ENCODE peak calls at places on chromosomes 5 and 9, in four cellular contexts. One of them, this sample, is unnamed.

GRCh38 chr5:94153736-94154450 is 412.5 kb upstream of the POU5F2 start:
- DNase-seq in CD8-positive, alpha-beta memory T cell: no peak
- DNase-seq in naive thymus-derived CD4-positive, alpha-beta T cell: no peak
- DNase-seq in neuronal stem cell: no peak
- DNase-seq in this sample: no peak

GRCh38 chr5:74409166-74409706 is 231.3 kb downstream of the ENC1 start:
- DNase-seq in CD8-positive, alpha-beta memory T cell: no peak
- DNase-seq in naive thymus-derived CD4-positive, alpha-beta T cell: no peak
- DNase-seq in neuronal stem cell: no peak
- DNase-seq in this sample: no peak

GRCh38 chr5:62450259-62450658 is 37.7 kb downstream of the IPO11 start:
- DNase-seq in naive thymus-derived CD4-positive, alpha-beta T cell: no peak
- DNase-seq in neuronal stem cell: no peak
- DNase-seq in CD8-positive, alpha-beta memory T cell: no peak
- DNase-seq in this sample: no peak

GRCh38 chr5:113447651-113448050 is 12.9 kb upstream of the TSSK1B start:
- DNase-seq in neuronal stem cell: peak
- DNase-seq in CD8-positive, alpha-beta memory T cell: no peak
- DNase-seq in naive thymus-derived CD4-positive, alpha-beta T cell: no peak
- DNase-seq in this sample: no peak

GRCh38 chr9:4174781-4175180 is 125.1 kb downstream of the GLIS3 start:
- DNase-seq in naive thymus-derived CD4-positive, alpha-beta T cell: no peak
- DNase-seq in neuronal stem cell: no peak
- DNase-seq in CD8-positive, alpha-beta memory T cell: no peak
- DNase-seq in this sample: no peak

GRCh38 chr9:106859957-106860715 is 2.8 kb upstream of the ZNF462 start:
- DNase-seq in neuronal stem cell: peak
- DNase-seq in CD8-positive, alpha-beta memory T cell: no peak
- DNase-seq in naive thymus-derived CD4-positive, alpha-beta T cell: no peak
- DNase-seq in this sample: peak

GRCh38 chr9:86275962-86276361 is 6.4 kb downstream of the ISCA1 start:
- DNase-seq in neuronal stem cell: no peak
- DNase-seq in CD8-positive, alpha-beta memory T cell: no peak
- DNase-seq in naive thymus-derived CD4-positive, alpha-beta T cell: no peak
- DNase-seq in this sample: no peak

GRCh38 chr9:11159318-11159862 is 546.6 kb upstream of the PTPRD start:
- DNase-seq in CD8-positive, alpha-beta memory T cell: no peak
- DNase-seq in neuronal stem cell: no peak
- DNase-seq in naive thymus-derived CD4-positive, alpha-beta T cell: no peak
- DNase-seq in this sample: no peak

GRCh38 chr9:93576296-93577044 is at the start of gene PHF2:
- DNase-seq in naive thymus-derived CD4-positive, alpha-beta T cell: peak
- DNase-seq in neuronal stem cell: no peak
- DNase-seq in CD8-positive, alpha-beta memory T cell: peak
- DNase-seq in this sample: no peak

GRCh38 chr9:88481933-88482332 is 53.0 kb upstream of the NXNL2 start:
- DNase-seq in CD8-positive, alpha-beta memory T cell: no peak
- DNase-seq in neuronal stem cell: no peak
- DNase-seq in naive thymus-derived CD4-positive, alpha-beta T cell: no peak
- DNase-seq in this sample: no peak

GRCh38 chr9:135468866-135469521 is 10.6 kb upstream of the PPP1R26 start:
- DNase-seq in neuronal stem cell: no peak
- DNase-seq in CD8-positive, alpha-beta memory T cell: no peak
- DNase-seq in naive thymus-derived CD4-positive, alpha-beta T cell: no peak
- DNase-seq in this sample: no peak

DNA sequence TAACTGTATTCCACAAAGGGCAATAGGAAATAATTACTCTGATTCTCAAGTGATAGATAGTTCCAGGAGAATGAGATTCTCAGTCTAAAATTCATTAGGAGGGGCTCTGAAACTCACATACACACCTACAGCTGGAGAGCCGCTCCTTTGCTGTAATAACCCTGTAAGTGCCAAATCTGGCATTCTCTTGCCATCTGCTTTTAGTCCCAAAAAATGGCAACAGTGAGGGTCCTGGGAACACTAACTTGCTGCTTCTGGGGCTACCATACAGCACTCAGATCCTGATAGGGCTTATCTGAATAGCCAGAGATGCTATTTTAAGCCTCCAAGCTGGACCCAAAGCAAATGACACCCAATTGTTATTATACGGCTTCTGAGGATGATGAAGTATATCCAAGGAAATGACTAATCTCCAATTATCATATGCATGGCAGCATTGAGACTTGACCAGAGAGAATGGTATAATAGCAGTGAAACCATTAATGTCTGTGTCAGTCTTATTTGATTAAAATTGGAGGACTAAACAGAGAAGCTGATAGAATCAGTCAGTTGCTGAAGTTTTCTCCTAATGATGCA is 200.6 kb downstream of the EFNA5 start:
- DNase-seq in CD8-positive, alpha-beta memory T cell: no peak
- DNase-seq in neuronal stem cell: no peak
- DNase-seq in naive thymus-derived CD4-positive, alpha-beta T cell: no peak
- DNase-seq in this sample: no peak
- H3K27ac ChIP-seq in CD8-positive, alpha-beta memory T cell: no peak
- H3K27ac ChIP-seq in neuronal stem cell: no peak
- H3K27ac ChIP-seq in naive thymus-derived CD4-positive, alpha-beta T cell: no peak
- H3K27ac ChIP-seq in this sample: no peak

GRCh38 chr5:9468070-9468388 is 77.8 kb downstream of the SEMA5A start:
- DNase-seq in naive thymus-derived CD4-positive, alpha-beta T cell: no peak
- DNase-seq in CD8-positive, alpha-beta memory T cell: no peak
- DNase-seq in neuronal stem cell: no peak
- DNase-seq in this sample: no peak
- H3K27ac ChIP-seq in naive thymus-derived CD4-positive, alpha-beta T cell: no peak
- H3K27ac ChIP-seq in CD8-positive, alpha-beta memory T cell: no peak
- H3K27ac ChIP-seq in neuronal stem cell: no peak
- H3K27ac ChIP-seq in this sample: no peak

DNA sequence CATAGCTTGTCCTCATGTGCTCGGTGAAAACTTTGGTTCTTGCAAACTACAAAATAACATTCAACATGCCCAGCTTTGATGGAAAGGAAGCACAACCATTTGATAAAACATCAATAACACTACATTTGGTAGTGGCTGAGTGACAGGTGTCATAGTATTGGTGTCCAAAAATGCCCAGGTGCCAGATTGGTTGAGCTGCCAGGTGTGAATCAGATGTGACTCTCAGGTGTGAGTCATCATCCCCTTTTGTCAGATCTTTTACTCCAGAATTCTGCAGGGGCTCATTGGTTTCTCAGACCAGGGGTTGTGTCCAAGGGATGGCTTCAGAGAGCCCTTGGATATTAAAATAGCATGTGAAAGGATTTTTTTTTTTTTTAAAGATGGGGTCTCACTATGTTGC is 22.5 kb upstream of the POMT1 start:
- DNase-seq in naive thymus-derived CD4-positive, alpha-beta T cell: no peak
- DNase-seq in CD8-positive, alpha-beta memory T cell: no peak
- DNase-seq in neuronal stem cell: no peak
- DNase-seq in this sample: no peak
- H3K27ac ChIP-seq in naive thymus-derived CD4-positive, alpha-beta T cell: no peak
- H3K27ac ChIP-seq in CD8-positive, alpha-beta memory T cell: no peak
- H3K27ac ChIP-seq in neuronal stem cell: no peak
- H3K27ac ChIP-seq in this sample: no peak

GRCh38 chr5:31889131-31889561 is 250.2 kb downstream of the PDZD2 start:
- DNase-seq in CD8-positive, alpha-beta memory T cell: no peak
- DNase-seq in neuronal stem cell: no peak
- DNase-seq in naive thymus-derived CD4-positive, alpha-beta T cell: no peak
- DNase-seq in this sample: no peak
- H3K27ac ChIP-seq in CD8-positive, alpha-beta memory T cell: no peak
- H3K27ac ChIP-seq in neuronal stem cell: no peak
- H3K27ac ChIP-seq in naive thymus-derived CD4-positive, alpha-beta T cell: no peak
- H3K27ac ChIP-seq in this sample: no peak

GRCh38 chr5:76345582-76345981 is 57.5 kb upstream of the IQGAP2 start:
- DNase-seq in CD8-positive, alpha-beta memory T cell: no peak
- DNase-seq in neuronal stem cell: no peak
- DNase-seq in naive thymus-derived CD4-positive, alpha-beta T cell: no peak
- DNase-seq in this sample: no peak

GRCh38 chr5:76356887-76357286 is 46.2 kb upstream of the IQGAP2 start:
- DNase-seq in naive thymus-derived CD4-positive, alpha-beta T cell: no peak
- DNase-seq in neuronal stem cell: no peak
- DNase-seq in CD8-positive, alpha-beta memory T cell: no peak
- DNase-seq in this sample: no peak

GRCh38 chr5:76351577-76351976 is 51.5 kb upstream of the IQGAP2 start:
- DNase-seq in CD8-positive, alpha-beta memory T cell: no peak
- DNase-seq in naive thymus-derived CD4-positive, alpha-beta T cell: no peak
- DNase-seq in neuronal stem cell: no peak
- DNase-seq in this sample: no peak

GRCh38 chr5:76351176-76351575 is 51.9 kb upstream of the IQGAP2 start:
- DNase-seq in naive thymus-derived CD4-positive, alpha-beta T cell: no peak
- DNase-seq in CD8-positive, alpha-beta memory T cell: no peak
- DNase-seq in neuronal stem cell: no peak
- DNase-seq in this sample: no peak
- H3K27ac ChIP-seq in naive thymus-derived CD4-positive, alpha-beta T cell: no peak
- H3K27ac ChIP-seq in CD8-positive, alpha-beta memory T cell: no peak
- H3K27ac ChIP-seq in neuronal stem cell: no peak
- H3K27ac ChIP-seq in this sample: no peak

GRCh38 chr5:10301266-10301665 is 6.4 kb downstream of the CMBL start:
- DNase-seq in CD8-positive, alpha-beta memory T cell: no peak
- DNase-seq in neuronal stem cell: no peak
- DNase-seq in naive thymus-derived CD4-positive, alpha-beta T cell: no peak
- DNase-seq in this sample: no peak
- H3K27ac ChIP-seq in CD8-positive, alpha-beta memory T cell: no peak
- H3K27ac ChIP-seq in neuronal stem cell: no peak
- H3K27ac ChIP-seq in naive thymus-derived CD4-positive, alpha-beta T cell: no peak
- H3K27ac ChIP-seq in this sample: no peak

GRCh38 chr9:630817-631216 is 210.7 kb upstream of the DMRT1 start:
- DNase-seq in CD8-positive, alpha-beta memory T cell: no peak
- DNase-seq in neuronal stem cell: no peak
- DNase-seq in naive thymus-derived CD4-positive, alpha-beta T cell: no peak
- DNase-seq in this sample: no peak

GRCh38 chr9:624935-625505 is 216.5 kb upstream of the DMRT1 start:
- DNase-seq in CD8-positive, alpha-beta memory T cell: no peak
- DNase-seq in naive thymus-derived CD4-positive, alpha-beta T cell: no peak
- DNase-seq in neuronal stem cell: no peak
- DNase-seq in this sample: no peak

GRCh38 chr9:627571-627970 is 213.9 kb upstream of the DMRT1 start:
- DNase-seq in neuronal stem cell: no peak
- DNase-seq in CD8-positive, alpha-beta memory T cell: no peak
- DNase-seq in naive thymus-derived CD4-positive, alpha-beta T cell: no peak
- DNase-seq in this sample: no peak

GRCh38 chr9:629136-629535 is 212.4 kb upstream of the DMRT1 start:
- DNase-seq in naive thymus-derived CD4-positive, alpha-beta T cell: no peak
- DNase-seq in CD8-positive, alpha-beta memory T cell: no peak
- DNase-seq in neuronal stem cell: no peak
- DNase-seq in this sample: no peak

GRCh38 chr9:626591-626990 is 214.9 kb upstream of the DMRT1 start:
- DNase-seq in naive thymus-derived CD4-positive, alpha-beta T cell: no peak
- DNase-seq in CD8-positive, alpha-beta memory T cell: no peak
- DNase-seq in neuronal stem cell: no peak
- DNase-seq in this sample: no peak
- H3K27ac ChIP-seq in naive thymus-derived CD4-positive, alpha-beta T cell: no peak
- H3K27ac ChIP-seq in CD8-positive, alpha-beta memory T cell: no peak
- H3K27ac ChIP-seq in neuronal stem cell: no peak
- H3K27ac ChIP-seq in this sample: no peak

GRCh38 chr9:27536168-27536567 is 6.6 kb upstream of the MOB3B start:
- DNase-seq in neuronal stem cell: no peak
- DNase-seq in naive thymus-derived CD4-positive, alpha-beta T cell: no peak
- DNase-seq in CD8-positive, alpha-beta memory T cell: no peak
- DNase-seq in this sample: no peak

GRCh38 chr9:27534658-27535209 is 5.1 kb upstream of the MOB3B start:
- DNase-seq in CD8-positive, alpha-beta memory T cell: no peak
- DNase-seq in naive thymus-derived CD4-positive, alpha-beta T cell: no peak
- DNase-seq in neuronal stem cell: no peak
- DNase-seq in this sample: no peak

GRCh38 chr9:27535701-27536118 is 6.1 kb upstream of the MOB3B start:
- DNase-seq in CD8-positive, alpha-beta memory T cell: no peak
- DNase-seq in neuronal stem cell: no peak
- DNase-seq in naive thymus-derived CD4-positive, alpha-beta T cell: no peak
- DNase-seq in this sample: no peak

GRCh38 chr9:27532046-27532445 is 2.4 kb upstream of the MOB3B start:
- DNase-seq in naive thymus-derived CD4-positive, alpha-beta T cell: no peak
- DNase-seq in CD8-positive, alpha-beta memory T cell: no peak
- DNase-seq in neuronal stem cell: no peak
- DNase-seq in this sample: no peak

DNA sequence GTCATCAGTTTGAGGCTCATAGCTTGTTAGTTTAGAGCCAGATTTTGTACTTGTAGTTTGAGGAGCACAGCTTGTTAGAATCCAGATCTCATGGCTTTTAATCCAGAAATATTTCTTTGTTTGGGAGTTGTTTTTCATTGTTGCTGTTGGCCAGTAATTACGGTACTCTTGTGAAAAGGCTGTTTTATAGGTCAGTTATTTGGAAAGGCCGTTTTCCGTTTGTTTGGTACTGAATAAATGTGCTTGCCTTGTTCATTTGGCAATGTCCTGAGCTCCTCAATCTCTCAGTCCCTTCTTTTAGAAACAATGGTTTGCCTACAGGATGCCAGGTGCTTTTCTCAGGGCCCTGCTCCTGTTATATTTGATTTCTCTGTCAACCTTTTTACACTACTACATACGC is 4.5 kb upstream of the MOB3B start:
- DNase-seq in neuronal stem cell: no peak
- DNase-seq in CD8-positive, alpha-beta memory T cell: no peak
- DNase-seq in naive thymus-derived CD4-positive, alpha-beta T cell: no peak
- DNase-seq in this sample: no peak
- H3K27ac ChIP-seq in neuronal stem cell: no peak
- H3K27ac ChIP-seq in CD8-positive, alpha-beta memory T cell: no peak
- H3K27ac ChIP-seq in naive thymus-derived CD4-positive, alpha-beta T cell: no peak
- H3K27ac ChIP-seq in this sample: no peak

GRCh38 chr9:124390812-124391658 is 24.2 kb downstream of the PSMB7 start:
- DNase-seq in neuronal stem cell: no peak
- DNase-seq in naive thymus-derived CD4-positive, alpha-beta T cell: no peak
- DNase-seq in CD8-positive, alpha-beta memory T cell: no peak
- DNase-seq in this sample: no peak
- H3K27ac ChIP-seq in neuronal stem cell: no peak
- H3K27ac ChIP-seq in naive thymus-derived CD4-positive, alpha-beta T cell: no peak
- H3K27ac ChIP-seq in CD8-positive, alpha-beta memory T cell: no peak
- H3K27ac ChIP-seq in this sample: no peak